ENCODE peak calls at places on chromosomes 7 and 10, in ten cellular contexts. N, J, G, V, I, S, P, Y, K and D are unnamed samples.

GRCh38 chr10:8927705-8928104 is 873.2 kb downstream of the GATA3 start:
- DNase-seq in G (no peak), N (no peak), P (no peak), I (no peak), S (no peak), K (no peak), V (no peak), Y (no peak), J (no peak), D (no peak)

GRCh38 chr7:131638641-131639430 is 82.4 kb upstream of the PODXL start:
- DNase-seq in S (no peak), V (no peak), G (no peak), Y (no peak), P (no peak), K (no peak), N (no peak), J (no peak), I (no peak), D (no peak)

GRCh38 chr10:116278832-116279231 is 5.8 kb upstream of the GFRA1 start:
- DNase-seq in G (no peak), Y (no peak), J (no peak), S (no peak), N (no peak), V (no peak), K (no peak), I (no peak), P (no peak), D (no peak)

GRCh38 chr7:92691578-92691977 is 101.4 kb upstream of the FAM133B start:
- DNase-seq in N (no peak), P (peak), S (no peak), Y (no peak), I (no peak), J (no peak), K (peak), V (no peak), G (peak), D (no peak)

GRCh38 chr7:143379607-143380263 is 1.4 kb upstream of the ZYX start:
- DNase-seq in V (no peak), Y (no peak), K (no peak), N (no peak), S (no peak), J (no peak), G (no peak), I (no peak), P (peak), D (no peak)

GRCh38 chr7:123208793-123209192 is 9.0 kb upstream of the SLC13A1 start:
- DNase-seq in P (no peak), J (no peak), S (peak), Y (no peak), I (no peak), N (no peak), V (no peak), K (peak), G (peak), D (no peak)

GRCh38 chr7:95209778-95210177 is 114.6 kb downstream of the PON1 start:
- DNase-seq in P (no peak), N (no peak), S (no peak), K (no peak), J (no peak), Y (no peak), V (no peak), G (peak), I (no peak), D (no peak)

GRCh38 chr10:110087682-110088081 is 79.9 kb downstream of the ADD3 start:
- DNase-seq in Y (no peak), J (no peak), G (no peak), N (no peak), S (no peak), V (no peak), K (no peak), I (no peak), P (no peak), D (no peak)

GRCh38 chr7:102317231-102318059 is 30.8 kb downstream of the SH2B2 start:
- DNase-seq in P (peak), S (no peak), V (no peak), J (no peak), Y (no peak), I (no peak), G (no peak), K (no peak), N (no peak), D (no peak)

GRCh38 chr10:131748191-131748590 is 152.6 kb upstream of the PPP2R2D start:
- DNase-seq in Y (no peak), S (no peak), P (no peak), J (no peak), I (no peak), G (no peak), V (no peak), K (no peak), N (no peak), D (no peak)

GRCh38 chr10:44724415-44725174 is 186.5 kb upstream of the TMEM72 start:
- DNase-seq in J (no peak), G (peak), K (peak), P (no peak), Y (no peak), S (no peak), N (no peak), V (no peak), I (no peak), D (no peak)

GRCh38 chr10:1406976-1407945 is 330.1 kb downstream of the ADARB2 start:
- DNase-seq in P (no peak), K (no peak), S (no peak), I (no peak), N (no peak), G (no peak), Y (peak), V (no peak), J (no peak), D (no peak)

GRCh38 chr10:51001587-51001986 is 72.7 kb upstream of the PRKG1 start:
- DNase-seq in S (no peak), K (no peak), I (no peak), J (no peak), P (peak), G (peak), V (no peak), N (no peak), Y (no peak), D (no peak)

GRCh38 chr10:102642553-102643345 is 1.5 kb upstream of the TRIM8 start:
- DNase-seq in G (peak), J (peak), K (peak), S (peak), Y (peak), I (peak), P (peak), N (peak), V (peak), D (no peak)

GRCh38 chr7:128801667-128802066 is 9.9 kb downstream of the CCDC136 start:
- DNase-seq in Y (no peak), V (no peak), K (no peak), S (no peak), G (no peak), N (no peak), I (no peak), J (no peak), P (no peak), D (no peak)

GRCh38 chr10:62239994-62240393 is 28.6 kb downstream of the RTKN2 start:
- DNase-seq in P (no peak), I (no peak), K (no peak), G (no peak), J (no peak), V (no peak), N (no peak), S (no peak), Y (no peak), D (no peak)

GRCh38 chr7:32587431-32587948 is 92.2 kb downstream of the AVL9 start:
- DNase-seq in S (peak), G (peak), N (no peak), P (no peak), I (no peak), K (peak), J (no peak), V (no peak), Y (no peak), D (no peak)

GRCh38 chr7:140144821-140145220 is 32.0 kb downstream of the KDM7A start:
- DNase-seq in G (no peak), N (no peak), J (no peak), P (no peak), V (no peak), S (no peak), I (no peak), K (no peak), Y (no peak), D (no peak)
- H3K27ac ChIP-seq in G (no peak), N (no peak), J (no peak), P (no peak), V (no peak), S (no peak), I (no peak), K (no peak), Y (no peak), D (no peak)

GRCh38 chr7:25862993-25863726 is 288.8 kb upstream of the NFE2L3 start:
- DNase-seq in G (no peak), J (no peak), I (no peak), S (no peak), P (no peak), V (no peak), Y (no peak), N (no peak), K (no peak), D (no peak)
- H3K27ac ChIP-seq in G (no peak), J (no peak), I (no peak), S (no peak), P (peak), V (no peak), Y (no peak), N (no peak), K (no peak), D (no peak)

GRCh38 chr7:150668472-150668911 is 17.0 kb upstream of the GIMAP2 start:
- DNase-seq in G (no peak), V (no peak), Y (no peak), S (no peak), P (no peak), N (no peak), I (no peak), J (no peak), K (no peak), D (no peak)
- H3K27ac ChIP-seq in G (no peak), V (no peak), Y (no peak), S (no peak), P (no peak), N (no peak), I (peak), J (peak), K (no peak), D (no peak)

DNA sequence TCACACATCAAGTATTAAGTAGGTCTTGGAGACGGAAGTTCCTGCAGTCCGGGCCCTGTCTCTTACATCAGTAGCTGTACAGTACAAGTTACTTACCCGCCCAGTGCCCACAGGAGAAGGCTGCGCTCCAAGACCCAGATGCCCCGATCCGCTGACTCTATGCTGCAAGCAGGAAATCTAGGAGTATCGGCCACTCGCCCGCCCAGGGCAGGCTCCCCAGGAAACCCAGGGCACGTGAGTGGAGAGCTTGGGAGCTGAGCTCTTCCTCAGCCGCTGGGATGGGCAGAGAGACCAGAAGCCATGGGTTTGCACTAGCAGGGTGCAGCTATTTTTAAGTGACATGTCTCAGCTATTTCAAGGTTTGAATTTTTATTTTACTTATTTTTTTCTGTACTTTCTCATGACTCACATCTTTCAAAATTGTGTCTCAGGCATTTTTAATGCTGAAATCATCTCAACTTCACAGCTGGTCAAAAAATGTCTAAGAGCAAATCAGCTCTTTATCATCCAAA is 1.9 kb upstream of the GPER1 start:
- DNase-seq in V (no peak), S (no peak), N (no peak), K (no peak), J (no peak), Y (no peak), P (no peak), I (no peak), G (no peak), D (no peak)
- H3K27ac ChIP-seq in V (no peak), S (no peak), N (no peak), K (peak), J (no peak), Y (peak), P (no peak), I (no peak), G (no peak), D (peak)

GRCh38 chr10:70783056-70783684 is 2.0 kb downstream of the TBATA start:
- DNase-seq in S (no peak), N (no peak), V (no peak), I (no peak), P (no peak), Y (peak), J (no peak), K (no peak), G (no peak), D (no peak)
- H3K27ac ChIP-seq in S (no peak), N (no peak), V (no peak), I (no peak), P (no peak), Y (no peak), J (no peak), K (no peak), G (no peak), D (no peak)

GRCh38 chr10:73261362-73261995 is 9.0 kb upstream of the MRPS16 start:
- DNase-seq in I (no peak), V (no peak), S (no peak), G (no peak), N (no peak), K (no peak), Y (no peak), P (no peak), J (no peak), D (no peak)
- H3K27ac ChIP-seq in I (no peak), V (no peak), S (no peak), G (no peak), N (no peak), K (no peak), Y (no peak), P (peak), J (no peak), D (no peak)

DNA sequence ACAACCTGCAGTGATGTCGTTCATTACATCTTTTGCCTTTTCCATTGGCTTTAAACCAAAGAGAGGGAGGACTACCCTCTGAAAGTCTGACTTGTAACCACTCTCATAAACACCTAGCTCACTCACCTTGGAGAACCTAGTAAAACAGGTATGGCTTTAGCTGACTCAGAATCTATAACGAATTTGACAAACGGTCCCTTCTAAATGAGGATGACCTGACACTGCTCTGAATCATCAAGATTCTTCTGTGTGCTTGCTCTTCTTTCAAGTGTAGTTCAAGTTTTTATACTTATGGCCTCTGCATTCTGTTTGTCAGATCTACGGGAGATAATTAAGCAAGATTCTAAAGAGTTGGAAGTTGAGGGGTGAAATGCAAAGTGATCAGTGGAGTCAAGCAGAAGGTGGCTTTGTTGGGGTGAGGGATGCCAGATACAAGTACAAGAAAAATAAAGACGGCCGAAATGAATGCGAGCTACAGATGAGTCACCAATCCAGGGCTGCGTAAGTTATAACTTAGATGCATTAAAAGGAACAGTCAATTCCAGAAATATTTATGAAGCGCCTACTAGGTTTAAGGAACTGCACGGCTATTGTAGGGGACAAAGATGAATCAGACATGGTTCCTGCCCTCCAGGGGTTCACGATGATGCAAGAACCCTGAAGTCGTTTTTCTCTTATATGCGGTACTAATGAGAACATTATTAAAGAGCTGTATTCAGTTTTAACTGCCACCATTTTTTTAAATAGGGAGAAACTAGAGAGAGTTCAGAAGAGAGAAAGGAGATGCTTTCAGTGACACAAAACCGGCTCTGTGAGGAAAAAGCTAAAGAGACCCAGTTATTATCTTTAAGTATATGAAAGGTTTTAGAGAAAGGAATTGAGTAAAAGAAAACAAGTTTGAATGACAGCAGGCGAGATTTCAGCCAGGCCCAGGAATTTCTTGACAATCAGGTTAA is 6.5 kb downstream of the HIPK2 start:
- DNase-seq in N (no peak), J (no peak), K (peak), G (peak), S (no peak), I (no peak), V (no peak), Y (no peak), P (no peak), D (no peak)
- H3K27ac ChIP-seq in N (no peak), J (no peak), K (peak), G (peak), S (no peak), I (no peak), V (no peak), Y (no peak), P (no peak), D (peak)

GRCh38 chr7:159104188-159105030 is 40.3 kb downstream of the VIPR2 start:
- DNase-seq in V (peak), G (no peak), S (no peak), P (no peak), I (peak), K (no peak), J (no peak), Y (peak), N (no peak), D (no peak)
- H3K27ac ChIP-seq in V (peak), G (no peak), S (no peak), P (no peak), I (peak), K (no peak), J (no peak), Y (peak), N (no peak), D (no peak)

GRCh38 chr7:27141591-27142561 is 1.6 kb downstream of the HOXA5 start:
- DNase-seq in G (peak), J (no peak), P (no peak), K (no peak), V (no peak), Y (peak), I (peak), N (peak), S (peak), D (no peak)
- H3K27ac ChIP-seq in G (peak), J (no peak), P (no peak), K (no peak), V (no peak), Y (peak), I (peak), N (no peak), S (no peak), D (no peak)

DNA sequence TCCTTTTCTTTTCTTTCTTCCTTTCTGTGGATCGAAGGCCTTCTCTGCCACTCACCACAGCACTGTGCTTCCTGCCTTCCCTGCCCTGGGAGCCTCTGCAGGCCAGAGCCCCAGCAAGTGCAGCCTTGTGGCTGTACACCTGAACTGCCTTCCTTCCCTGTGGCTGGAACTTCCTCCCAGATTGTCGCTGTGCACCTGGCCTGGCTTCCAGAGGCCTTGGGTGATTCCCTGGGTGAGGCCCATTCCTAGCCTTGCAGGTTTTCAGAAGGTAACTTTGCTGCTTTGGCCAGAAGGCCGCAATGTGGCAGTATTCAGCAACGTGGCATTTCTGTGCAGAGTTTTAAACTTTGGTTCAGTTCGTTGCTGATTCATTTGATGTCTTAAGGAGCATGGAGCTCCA is 50.1 kb upstream of the RASGEF1A start:
- DNase-seq in I (peak), J (no peak), P (peak), V (no peak), K (no peak), N (no peak), Y (no peak), S (no peak), G (no peak), D (no peak)
- H3K27ac ChIP-seq in I (peak), J (no peak), P (no peak), V (no peak), K (no peak), N (no peak), Y (no peak), S (no peak), G (no peak), D (no peak)